ENCODE peak calls at places on chromosomes 2 and 18, in nine cellular contexts. One of them, this sample, is unnamed.

GRCh38 chr2:71670430-71670795 is 217.1 kb downstream of the DYSF start:
- DNase-seq in HCT116: no peak
- DNase-seq in adrenal gland: no peak
- DNase-seq in suprapubic skin: peak
- DNase-seq in sigmoid colon: peak
- DNase-seq in stomach: no peak
- DNase-seq in tibial nerve: no peak
- DNase-seq in A549: no peak
- DNase-seq in GM12892: no peak
- DNase-seq in this sample: no peak

GRCh38 chr2:153163055-153163454 is 315.5 kb downstream of the RPRM start:
- DNase-seq in HCT116: peak
- DNase-seq in adrenal gland: peak
- DNase-seq in suprapubic skin: no peak
- DNase-seq in sigmoid colon: no peak
- DNase-seq in stomach: no peak
- DNase-seq in tibial nerve: no peak
- DNase-seq in A549: no peak
- DNase-seq in GM12892: no peak
- DNase-seq in this sample: peak

GRCh38 chr2:20698916-20699613 is 32.1 kb downstream of the GDF7 start:
- DNase-seq in HCT116: no peak
- DNase-seq in adrenal gland: no peak
- DNase-seq in suprapubic skin: no peak
- DNase-seq in sigmoid colon: no peak
- DNase-seq in stomach: no peak
- DNase-seq in tibial nerve: no peak
- DNase-seq in A549: no peak
- DNase-seq in GM12892: no peak
- DNase-seq in this sample: no peak

GRCh38 chr18:42068030-42068429 is 113.0 kb downstream of the PIK3C3 start:
- DNase-seq in HCT116: no peak
- DNase-seq in adrenal gland: no peak
- DNase-seq in suprapubic skin: no peak
- DNase-seq in sigmoid colon: no peak
- DNase-seq in stomach: no peak
- DNase-seq in tibial nerve: no peak
- DNase-seq in A549: no peak
- DNase-seq in GM12892: no peak
- DNase-seq in this sample: no peak

GRCh38 chr2:44949329-44950151 is 8.0 kb downstream of the SIX3 start:
- DNase-seq in HCT116: no peak
- DNase-seq in adrenal gland: no peak
- DNase-seq in suprapubic skin: no peak
- DNase-seq in sigmoid colon: no peak
- DNase-seq in stomach: no peak
- DNase-seq in tibial nerve: no peak
- DNase-seq in A549: no peak
- DNase-seq in GM12892: no peak
- DNase-seq in this sample: no peak

GRCh38 chr2:211901226-211901625 is 637.4 kb downstream of the ERBB4 start:
- DNase-seq in HCT116: no peak
- DNase-seq in adrenal gland: no peak
- DNase-seq in suprapubic skin: no peak
- DNase-seq in sigmoid colon: no peak
- DNase-seq in stomach: no peak
- DNase-seq in tibial nerve: no peak
- DNase-seq in A549: no peak
- DNase-seq in GM12892: no peak
- DNase-seq in this sample: no peak

GRCh38 chr18:11741505-11742145 is 52.6 kb downstream of the GNAL start:
- DNase-seq in HCT116: peak
- DNase-seq in adrenal gland: no peak
- DNase-seq in suprapubic skin: no peak
- DNase-seq in sigmoid colon: no peak
- DNase-seq in stomach: no peak
- DNase-seq in tibial nerve: no peak
- DNase-seq in A549: peak
- DNase-seq in GM12892: no peak
- DNase-seq in this sample: no peak

GRCh38 chr2:105604938-105605337 is 139.8 kb upstream of the NCK2 start:
- DNase-seq in HCT116: no peak
- DNase-seq in adrenal gland: peak
- DNase-seq in suprapubic skin: no peak
- DNase-seq in sigmoid colon: peak
- DNase-seq in stomach: peak
- DNase-seq in tibial nerve: no peak
- DNase-seq in A549: no peak
- DNase-seq in GM12892: no peak
- DNase-seq in this sample: no peak

GRCh38 chr2:75053484-75054112 is 95.2 kb downstream of the POLE4 start:
- DNase-seq in HCT116: peak
- DNase-seq in adrenal gland: no peak
- DNase-seq in suprapubic skin: no peak
- DNase-seq in sigmoid colon: no peak
- DNase-seq in stomach: no peak
- DNase-seq in tibial nerve: no peak
- DNase-seq in A549: peak
- DNase-seq in GM12892: peak
- DNase-seq in this sample: no peak

GRCh38 chr18:78776706-78777105 is 202.9 kb upstream of the SALL3 start:
- DNase-seq in HCT116: no peak
- DNase-seq in adrenal gland: no peak
- DNase-seq in suprapubic skin: peak
- DNase-seq in sigmoid colon: no peak
- DNase-seq in stomach: peak
- DNase-seq in tibial nerve: no peak
- DNase-seq in A549: no peak
- DNase-seq in GM12892: no peak
- DNase-seq in this sample: no peak

GRCh38 chr2:79612999-79613398 is 100.1 kb downstream of the CTNNA2 start:
- DNase-seq in HCT116: no peak
- DNase-seq in adrenal gland: no peak
- DNase-seq in suprapubic skin: no peak
- DNase-seq in sigmoid colon: no peak
- DNase-seq in stomach: no peak
- DNase-seq in tibial nerve: no peak
- DNase-seq in A549: peak
- DNase-seq in GM12892: no peak
- DNase-seq in this sample: no peak

GRCh38 chr2:46023165-46023854 is 273.9 kb upstream of the EPAS1 start:
- DNase-seq in HCT116: no peak
- DNase-seq in adrenal gland: no peak
- DNase-seq in suprapubic skin: no peak
- DNase-seq in sigmoid colon: no peak
- DNase-seq in stomach: no peak
- DNase-seq in tibial nerve: no peak
- DNase-seq in A549: no peak
- DNase-seq in GM12892: no peak
- DNase-seq in this sample: no peak

GRCh38 chr18:59696311-59697235 is 650 bp downstream of the CCBE1 start:
- DNase-seq in HCT116: no peak
- DNase-seq in adrenal gland: peak
- DNase-seq in suprapubic skin: no peak
- DNase-seq in sigmoid colon: peak
- DNase-seq in stomach: no peak
- DNase-seq in tibial nerve: no peak
- DNase-seq in A549: no peak
- DNase-seq in GM12892: no peak
- DNase-seq in this sample: no peak

GRCh38 chr2:85132834-85133637 is at the start of gene TCF7L1:
- DNase-seq in HCT116: peak
- DNase-seq in adrenal gland: peak
- DNase-seq in suprapubic skin: peak
- DNase-seq in sigmoid colon: peak
- DNase-seq in stomach: peak
- DNase-seq in tibial nerve: peak
- DNase-seq in A549: peak
- DNase-seq in GM12892: peak
- DNase-seq in this sample: peak

DNA sequence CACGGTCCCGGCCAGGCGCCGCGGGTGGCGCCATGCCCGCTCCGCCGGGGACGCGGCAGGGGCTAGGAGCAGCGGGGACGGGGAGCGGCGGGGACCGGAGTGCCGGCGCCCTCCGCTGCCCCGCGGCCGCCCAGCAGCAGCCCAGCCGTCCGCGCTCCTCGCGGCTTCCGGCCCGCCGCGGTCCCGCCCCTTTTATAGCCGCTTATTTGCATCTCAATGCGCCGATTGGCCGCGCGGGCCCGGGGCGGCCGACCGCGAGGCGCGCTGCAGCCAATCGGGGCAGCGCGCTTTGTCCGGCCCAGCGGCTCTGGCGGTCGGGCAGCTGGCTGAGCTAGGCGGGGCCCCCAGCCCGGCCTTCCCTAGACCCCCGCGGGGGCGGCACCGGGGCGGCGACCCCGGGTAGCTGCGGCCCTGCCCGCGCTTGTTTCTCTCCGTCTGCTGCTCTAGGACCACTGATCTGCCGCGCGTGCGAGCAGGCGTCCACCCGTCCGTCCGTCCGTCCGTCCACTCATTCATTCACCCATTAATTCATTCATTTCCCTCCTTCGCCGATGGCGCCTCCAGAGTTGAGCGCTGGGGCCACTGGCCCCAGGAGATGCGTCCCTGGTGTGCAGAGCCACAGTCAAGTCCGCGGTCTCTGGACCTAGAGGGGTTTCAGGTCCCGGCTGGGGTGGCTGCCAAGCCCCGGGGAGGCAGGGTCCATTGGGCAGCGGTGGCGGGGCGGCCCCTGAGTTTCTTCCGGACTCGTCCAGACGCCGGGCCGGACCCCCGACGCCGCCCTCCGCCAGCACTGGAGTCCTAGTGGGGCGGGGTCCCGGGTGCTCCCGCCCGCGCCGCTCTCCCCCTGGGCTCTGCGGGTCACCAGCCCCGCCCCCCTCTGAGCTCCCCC is at the start of gene HES6:
- DNase-seq in HCT116: peak
- DNase-seq in adrenal gland: peak
- DNase-seq in suprapubic skin: peak
- DNase-seq in sigmoid colon: peak
- DNase-seq in stomach: peak
- DNase-seq in tibial nerve: peak
- DNase-seq in A549: peak
- DNase-seq in GM12892: peak
- DNase-seq in this sample: peak
- TF ChIP-seq POLR2A in HCT116: peak
- TF ChIP-seq POLR2A in adrenal gland: peak
- TF ChIP-seq POLR2A in suprapubic skin: peak
- TF ChIP-seq POLR2A in sigmoid colon: no peak
- TF ChIP-seq POLR2A in stomach: no peak
- TF ChIP-seq POLR2A in tibial nerve: peak
- TF ChIP-seq POLR2A in A549: peak
- TF ChIP-seq POLR2A in GM12892: peak
- TF ChIP-seq POLR2A in this sample: no peak

DNA sequence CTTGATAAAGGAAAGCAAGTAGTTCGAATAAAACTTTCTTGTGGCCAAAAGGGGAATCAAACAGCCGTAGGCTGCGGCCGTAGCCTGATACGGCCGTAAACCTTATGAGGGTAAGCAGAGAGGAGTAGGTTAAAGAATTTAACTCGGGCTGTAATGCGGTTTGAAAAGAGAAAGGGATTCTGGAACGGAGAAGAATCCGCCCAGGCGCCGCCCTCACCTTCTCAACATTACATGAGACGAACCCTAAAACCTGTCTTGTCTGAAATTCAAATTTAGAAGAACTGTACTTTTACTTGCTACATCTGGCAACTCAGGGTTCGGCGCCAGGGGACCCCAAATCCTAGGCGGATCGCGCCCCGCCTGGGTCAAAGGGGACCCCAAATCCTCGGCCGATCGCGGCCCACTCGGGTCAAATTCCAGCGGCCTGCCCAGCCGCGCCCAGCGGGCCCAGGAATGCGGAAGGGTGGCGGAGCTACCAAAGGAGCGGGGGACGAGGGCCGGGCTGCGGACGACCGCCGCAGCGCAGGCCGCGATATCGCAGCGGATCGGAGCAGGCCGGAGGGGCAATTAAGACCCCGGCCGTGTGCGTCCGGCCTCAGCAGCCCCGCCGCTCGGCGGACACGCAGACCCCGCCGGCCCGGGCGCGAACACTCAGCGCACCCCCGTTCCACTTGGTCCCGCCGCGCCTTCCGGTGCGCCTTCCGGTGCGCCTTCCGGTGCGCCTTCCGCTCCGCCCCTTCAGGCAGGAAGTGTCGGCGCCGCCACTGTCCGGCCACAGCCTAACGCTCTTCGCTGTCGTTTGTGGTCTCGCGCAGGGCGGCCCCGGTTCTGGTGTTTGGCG is at the start of gene MYL12B:
- DNase-seq in HCT116: peak
- DNase-seq in adrenal gland: peak
- DNase-seq in suprapubic skin: peak
- DNase-seq in sigmoid colon: peak
- DNase-seq in stomach: peak
- DNase-seq in tibial nerve: peak
- DNase-seq in A549: peak
- DNase-seq in GM12892: peak
- DNase-seq in this sample: peak
- TF ChIP-seq POLR2A in HCT116: peak
- TF ChIP-seq POLR2A in adrenal gland: peak
- TF ChIP-seq POLR2A in suprapubic skin: no peak
- TF ChIP-seq POLR2A in sigmoid colon: peak
- TF ChIP-seq POLR2A in stomach: peak
- TF ChIP-seq POLR2A in tibial nerve: peak
- TF ChIP-seq POLR2A in A549: peak
- TF ChIP-seq POLR2A in GM12892: peak
- TF ChIP-seq POLR2A in this sample: peak

DNA sequence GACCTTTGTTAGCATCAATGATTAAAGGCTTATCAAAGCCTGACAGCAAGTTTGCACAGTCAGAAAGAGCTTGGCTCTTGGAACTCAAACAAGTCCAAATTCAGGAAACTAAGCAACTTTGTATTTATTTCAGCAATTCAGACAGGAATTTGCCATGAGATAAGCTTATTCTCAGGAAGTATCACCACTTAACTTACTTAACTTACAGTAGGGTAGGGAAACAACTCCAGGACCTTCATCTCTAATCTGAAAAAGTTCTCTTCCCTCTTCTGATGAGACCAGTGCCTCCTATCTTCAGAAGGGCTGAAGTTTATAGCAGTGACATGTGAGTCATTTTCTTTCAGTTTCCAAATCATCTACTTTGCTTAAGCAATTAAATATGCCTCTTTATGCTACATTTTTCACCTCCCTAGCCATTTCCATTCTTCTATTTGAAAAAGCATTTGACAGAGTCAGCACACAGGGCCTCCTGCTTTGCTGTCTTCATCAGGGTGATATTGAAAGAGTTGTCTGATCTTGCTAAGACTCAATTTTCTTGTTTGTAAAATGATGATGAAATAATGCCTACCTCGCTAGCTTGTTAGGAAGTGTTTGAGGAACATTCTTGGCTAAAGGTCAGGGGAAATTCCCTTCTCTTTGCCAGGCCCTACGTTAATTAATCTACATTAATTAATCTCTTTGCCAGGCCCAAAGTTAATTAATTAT is 389.4 kb downstream of the RND3 start:
- DNase-seq in HCT116: no peak
- DNase-seq in adrenal gland: no peak
- DNase-seq in suprapubic skin: no peak
- DNase-seq in sigmoid colon: no peak
- DNase-seq in stomach: no peak
- DNase-seq in tibial nerve: no peak
- DNase-seq in A549: no peak
- DNase-seq in GM12892: no peak
- DNase-seq in this sample: no peak
- TF ChIP-seq POLR2A in HCT116: no peak
- TF ChIP-seq POLR2A in adrenal gland: no peak
- TF ChIP-seq POLR2A in suprapubic skin: no peak
- TF ChIP-seq POLR2A in sigmoid colon: no peak
- TF ChIP-seq POLR2A in stomach: no peak
- TF ChIP-seq POLR2A in tibial nerve: no peak
- TF ChIP-seq POLR2A in A549: no peak
- TF ChIP-seq POLR2A in GM12892: no peak
- TF ChIP-seq POLR2A in this sample: no peak

GRCh38 chr2:183124957-183125255 is 663 bp downstream of the NUP35 start:
- DNase-seq in HCT116: no peak
- DNase-seq in adrenal gland: no peak
- DNase-seq in suprapubic skin: no peak
- DNase-seq in sigmoid colon: no peak
- DNase-seq in stomach: no peak
- DNase-seq in tibial nerve: no peak
- DNase-seq in A549: no peak
- DNase-seq in GM12892: no peak
- DNase-seq in this sample: no peak
- TF ChIP-seq POLR2A in HCT116: no peak
- TF ChIP-seq POLR2A in adrenal gland: no peak
- TF ChIP-seq POLR2A in suprapubic skin: no peak
- TF ChIP-seq POLR2A in sigmoid colon: no peak
- TF ChIP-seq POLR2A in stomach: no peak
- TF ChIP-seq POLR2A in tibial nerve: no peak
- TF ChIP-seq POLR2A in A549: no peak
- TF ChIP-seq POLR2A in GM12892: no peak
- TF ChIP-seq POLR2A in this sample: no peak